ENCODE peak calls at places on chromosomes 4 and X, in four cellular contexts. Q is stimulated activated CD4-positive, alpha-beta T cell treated with anti-CD3 and anti-CD28 coated beads, Interleukin-12 subunit alpha, Interleukin-12 subunit beta, amount 100 ng/mL, for 4 hours; A is lower leg skin; Z is mucosa of descending colon. L is an unnamed sample.

GRCh38 chrX:12141511-12141910 is 3.2 kb downstream of the FRMPD4 start:
- DNase-seq in Q (no peak), A (no peak), Z (no peak), L (no peak)

GRCh38 chrX:41666251-41666650 is 22.5 kb upstream of the GPR34 start:
- DNase-seq in Q (no peak), A (no peak), Z (no peak), L (no peak)

GRCh38 chrX:34426334-34426733 is 230.8 kb downstream of the TMEM47 start:
- DNase-seq in Q (no peak), A (no peak), Z (no peak), L (no peak)

GRCh38 chrX:4844376-4844775 is 1130.9 kb upstream of the PRKX start:
- DNase-seq in Q (no peak), A (no peak), Z (no peak), L (no peak)

GRCh38 chr4:124178449-124179021 is 534.0 kb downstream of the ANKRD50 start:
- DNase-seq in Q (no peak), A (no peak), Z (no peak), L (no peak)

GRCh38 chrX:38817004-38817703 is 15.9 kb downstream of the MID1IP1 start:
- DNase-seq in Q (no peak), A (no peak), Z (peak; percentile 75), L (no peak)

GRCh38 chr4:98262431-98262830 is 1.2 kb downstream of the RAP1GDS1 start:
- DNase-seq in Q (no peak), A (no peak), Z (peak; percentile 5), L (no peak)

GRCh38 chr4:119750771-119751170 is 122.2 kb upstream of the PDE5A start:
- DNase-seq in Q (no peak), A (no peak), Z (no peak), L (no peak)

GRCh38 chrX:112759512-112759911 is 79.8 kb upstream of the LHFPL1 start:
- DNase-seq in Q (no peak), A (no peak), Z (no peak), L (no peak)

GRCh38 chr4:139988863-139989765 is 164.9 kb downstream of the MAML3 start:
- DNase-seq in Q (peak; percentile 34), A (no peak), Z (no peak), L (peak; percentile 73)

GRCh38 chr4:14669418-14669817 is 332.9 kb upstream of the CPEB2 start:
- DNase-seq in Q (no peak), A (no peak), Z (no peak), L (no peak)

GRCh38 chr4:184237612-184238011 is 19.9 kb upstream of the ENPP6 start:
- DNase-seq in Q (peak; percentile 19), A (no peak), Z (no peak), L (no peak)

GRCh38 chr4:2799971-2800690 is 7.2 kb downstream of the SH3BP2 start:
- DNase-seq in Q (no peak), A (peak; percentile 87), Z (peak; percentile 21), L (no peak)

GRCh38 chr4:139951051-139951450 is 202.9 kb downstream of the MAML3 start:
- DNase-seq in Q (no peak), A (no peak), Z (no peak), L (no peak)

GRCh38 chr4:101599620-101600019 is 190.9 kb upstream of the BANK1 start:
- DNase-seq in Q (no peak), A (no peak), Z (no peak), L (no peak)

GRCh38 chrX:83511208-83511607 is 3.1 kb downstream of the POU3F4 start:
- DNase-seq in Q (no peak), A (no peak), Z (no peak), L (no peak)

GRCh38 chrX:11458175-11458574 is 165.0 kb downstream of the AMELX start:
- DNase-seq in Q (no peak), A (no peak), Z (no peak), L (no peak)

GRCh38 chr4:152696764-152697250 is 17.0 kb upstream of the TMEM154 start:
- DNase-seq in Q (peak; percentile 21), A (no peak), Z (peak; percentile 22), L (no peak)

GRCh38 chr4:15920723-15921591 is 17.6 kb downstream of the FGFBP1 start:
- DNase-seq in Q (no peak), A (peak; percentile 91), Z (peak; percentile 60), L (peak; percentile 90)

GRCh38 chrX:21375795-21376069 is 1.5 kb downstream of the CNKSR2 start:
- DNase-seq in Q (no peak), A (no peak), Z (no peak), L (no peak)

GRCh38 chrX:50643525-50644137 is 170.4 kb downstream of the SHROOM4 start:
- DNase-seq in Q (no peak), A (no peak), Z (no peak), L (no peak)

GRCh38 chr4:186669159-186669720 is 54.4 kb downstream of the FAT1 start:
- DNase-seq in Q (no peak), A (no peak), Z (no peak), L (no peak)

GRCh38 chrX:150899191-150899757 is 806 bp upstream of the CD99L2 start:
- DNase-seq in Q (peak; percentile 11), A (peak; percentile 85), Z (peak; percentile 55), L (peak; percentile 26)